ENCODE peak calls at places on chromosomes 12 and 14, in ten cellular contexts. One of them, this sample, is unnamed.

GRCh38 chr12:70831538-70831937 is 89.0 kb downstream of the PTPRR start:
- DNase-seq in upper lobe of right lung: no peak
- DNase-seq in ELR: peak; percentile 8
- DNase-seq in NCI-H774: no peak
- DNase-seq in lower leg skin: no peak
- DNase-seq in astrocyte of the hippocampus: peak; percentile 7
- DNase-seq in adipocyte: peak; percentile 9
- DNase-seq in frontal cortex: no peak
- DNase-seq in CD8-positive, alpha-beta memory T cell: no peak
- DNase-seq in Kasumi-1: no peak
- DNase-seq in this sample: no peak

GRCh38 chr12:106918746-106919145 is 37.0 kb upstream of the TMEM263 start:
- DNase-seq in CD8-positive, alpha-beta memory T cell: no peak
- DNase-seq in NCI-H774: peak; percentile 53
- DNase-seq in upper lobe of right lung: no peak
- DNase-seq in ELR: peak; percentile 36
- DNase-seq in astrocyte of the hippocampus: peak; percentile 55
- DNase-seq in frontal cortex: no peak
- DNase-seq in lower leg skin: no peak
- DNase-seq in adipocyte: peak; percentile 39
- DNase-seq in Kasumi-1: peak; percentile 47
- DNase-seq in this sample: no peak

GRCh38 chr12:76194724-76195123 is 110.2 kb upstream of the NAP1L1 start:
- DNase-seq in frontal cortex: no peak
- DNase-seq in Kasumi-1: no peak
- DNase-seq in CD8-positive, alpha-beta memory T cell: no peak
- DNase-seq in astrocyte of the hippocampus: no peak
- DNase-seq in upper lobe of right lung: no peak
- DNase-seq in ELR: no peak
- DNase-seq in adipocyte: no peak
- DNase-seq in lower leg skin: no peak
- DNase-seq in NCI-H774: no peak
- DNase-seq in this sample: no peak

GRCh38 chr12:56590237-56590830 is 39.8 kb downstream of the BAZ2A start:
- DNase-seq in upper lobe of right lung: no peak
- DNase-seq in NCI-H774: no peak
- DNase-seq in lower leg skin: no peak
- DNase-seq in frontal cortex: no peak
- DNase-seq in ELR: peak; percentile 53
- DNase-seq in adipocyte: peak; percentile 26
- DNase-seq in Kasumi-1: peak; percentile 43
- DNase-seq in CD8-positive, alpha-beta memory T cell: no peak
- DNase-seq in astrocyte of the hippocampus: peak; percentile 20
- DNase-seq in this sample: no peak

GRCh38 chr12:111886662-111887545 is 44.9 kb downstream of the MAPKAPK5 start:
- DNase-seq in astrocyte of the hippocampus: no peak
- DNase-seq in NCI-H774: no peak
- DNase-seq in adipocyte: no peak
- DNase-seq in CD8-positive, alpha-beta memory T cell: no peak
- DNase-seq in ELR: no peak
- DNase-seq in frontal cortex: no peak
- DNase-seq in Kasumi-1: no peak
- DNase-seq in upper lobe of right lung: no peak
- DNase-seq in lower leg skin: no peak
- DNase-seq in this sample: no peak

GRCh38 chr14:88597601-88598000 is 34.8 kb downstream of the ZC3H14 start:
- DNase-seq in NCI-H774: no peak
- DNase-seq in CD8-positive, alpha-beta memory T cell: no peak
- DNase-seq in adipocyte: no peak
- DNase-seq in astrocyte of the hippocampus: no peak
- DNase-seq in Kasumi-1: no peak
- DNase-seq in upper lobe of right lung: no peak
- DNase-seq in lower leg skin: no peak
- DNase-seq in ELR: no peak
- DNase-seq in frontal cortex: no peak
- DNase-seq in this sample: no peak

GRCh38 chr12:121184984-121185894 is 24.7 kb upstream of the P2RX4 start:
- DNase-seq in NCI-H774: no peak
- DNase-seq in astrocyte of the hippocampus: no peak
- DNase-seq in ELR: no peak
- DNase-seq in Kasumi-1: no peak
- DNase-seq in frontal cortex: no peak
- DNase-seq in lower leg skin: no peak
- DNase-seq in upper lobe of right lung: no peak
- DNase-seq in adipocyte: no peak
- DNase-seq in CD8-positive, alpha-beta memory T cell: no peak
- DNase-seq in this sample: no peak

GRCh38 chr14:38405851-38406630 is 150.1 kb upstream of the CLEC14A start:
- DNase-seq in astrocyte of the hippocampus: peak; percentile 8
- DNase-seq in frontal cortex: no peak
- DNase-seq in ELR: peak; percentile 77
- DNase-seq in upper lobe of right lung: no peak
- DNase-seq in CD8-positive, alpha-beta memory T cell: no peak
- DNase-seq in Kasumi-1: no peak
- DNase-seq in adipocyte: peak; percentile 56
- DNase-seq in NCI-H774: no peak
- DNase-seq in lower leg skin: no peak
- DNase-seq in this sample: no peak

GRCh38 chr12:52360663-52361271 is 6.5 kb downstream of the KRT85 start:
- DNase-seq in Kasumi-1: no peak
- DNase-seq in adipocyte: no peak
- DNase-seq in upper lobe of right lung: no peak
- DNase-seq in CD8-positive, alpha-beta memory T cell: no peak
- DNase-seq in frontal cortex: no peak
- DNase-seq in ELR: no peak
- DNase-seq in lower leg skin: peak; percentile 86
- DNase-seq in astrocyte of the hippocampus: no peak
- DNase-seq in NCI-H774: no peak
- DNase-seq in this sample: no peak

GRCh38 chr12:16012086-16012485 is 101.0 kb downstream of the DERA start:
- DNase-seq in Kasumi-1: no peak
- DNase-seq in NCI-H774: no peak
- DNase-seq in lower leg skin: no peak
- DNase-seq in upper lobe of right lung: no peak
- DNase-seq in ELR: no peak
- DNase-seq in astrocyte of the hippocampus: peak; percentile 75
- DNase-seq in CD8-positive, alpha-beta memory T cell: no peak
- DNase-seq in adipocyte: peak; percentile 84
- DNase-seq in frontal cortex: no peak
- DNase-seq in this sample: no peak

GRCh38 chr12:69544087-69544486 is 41.2 kb upstream of the CCT2 start:
- DNase-seq in lower leg skin: no peak
- DNase-seq in upper lobe of right lung: no peak
- DNase-seq in Kasumi-1: no peak
- DNase-seq in astrocyte of the hippocampus: no peak
- DNase-seq in frontal cortex: no peak
- DNase-seq in CD8-positive, alpha-beta memory T cell: no peak
- DNase-seq in NCI-H774: no peak
- DNase-seq in ELR: no peak
- DNase-seq in adipocyte: no peak
- DNase-seq in this sample: no peak

GRCh38 chr12:77442633-77443032 is 377.3 kb upstream of the E2F7 start:
- DNase-seq in lower leg skin: no peak
- DNase-seq in astrocyte of the hippocampus: no peak
- DNase-seq in CD8-positive, alpha-beta memory T cell: no peak
- DNase-seq in frontal cortex: no peak
- DNase-seq in Kasumi-1: no peak
- DNase-seq in upper lobe of right lung: no peak
- DNase-seq in adipocyte: no peak
- DNase-seq in ELR: no peak
- DNase-seq in NCI-H774: no peak
- DNase-seq in this sample: no peak

GRCh38 chr12:27554003-27554402 is 30.0 kb downstream of the PPFIBP1 start:
- DNase-seq in frontal cortex: no peak
- DNase-seq in CD8-positive, alpha-beta memory T cell: no peak
- DNase-seq in astrocyte of the hippocampus: no peak
- DNase-seq in Kasumi-1: no peak
- DNase-seq in NCI-H774: no peak
- DNase-seq in lower leg skin: no peak
- DNase-seq in upper lobe of right lung: no peak
- DNase-seq in adipocyte: no peak
- DNase-seq in ELR: no peak
- DNase-seq in this sample: no peak

GRCh38 chr12:57708296-57708695 is 14.4 kb downstream of the OS9 start:
- DNase-seq in CD8-positive, alpha-beta memory T cell: no peak
- DNase-seq in frontal cortex: no peak
- DNase-seq in ELR: no peak
- DNase-seq in Kasumi-1: no peak
- DNase-seq in NCI-H774: no peak
- DNase-seq in lower leg skin: no peak
- DNase-seq in upper lobe of right lung: no peak
- DNase-seq in adipocyte: no peak
- DNase-seq in astrocyte of the hippocampus: no peak
- DNase-seq in this sample: no peak

GRCh38 chr12:16019131-16019530 is 108.0 kb downstream of the DERA start:
- DNase-seq in astrocyte of the hippocampus: no peak
- DNase-seq in frontal cortex: no peak
- DNase-seq in NCI-H774: no peak
- DNase-seq in adipocyte: no peak
- DNase-seq in lower leg skin: no peak
- DNase-seq in CD8-positive, alpha-beta memory T cell: no peak
- DNase-seq in Kasumi-1: no peak
- DNase-seq in ELR: no peak
- DNase-seq in upper lobe of right lung: no peak
- DNase-seq in this sample: no peak

GRCh38 chr14:55094630-55095157 is 34.4 kb upstream of the LGALS3 start:
- DNase-seq in lower leg skin: no peak
- DNase-seq in NCI-H774: no peak
- DNase-seq in Kasumi-1: no peak
- DNase-seq in astrocyte of the hippocampus: peak; percentile 35
- DNase-seq in adipocyte: peak; percentile 62
- DNase-seq in CD8-positive, alpha-beta memory T cell: no peak
- DNase-seq in upper lobe of right lung: no peak
- DNase-seq in ELR: peak; percentile 88
- DNase-seq in frontal cortex: no peak
- DNase-seq in this sample: no peak

GRCh38 chr14:55411426-55412389 is at the start of gene ATG14:
- DNase-seq in Kasumi-1: peak; percentile 91
- DNase-seq in upper lobe of right lung: peak; percentile 90
- DNase-seq in lower leg skin: peak; percentile 97
- DNase-seq in NCI-H774: peak; percentile 55
- DNase-seq in adipocyte: peak; percentile 96
- DNase-seq in frontal cortex: peak; percentile 89
- DNase-seq in ELR: peak; percentile 91
- DNase-seq in astrocyte of the hippocampus: peak; percentile 93
- DNase-seq in CD8-positive, alpha-beta memory T cell: peak; percentile 65
- DNase-seq in this sample: peak; percentile 92

GRCh38 chr14:96661244-96661969 is 135.8 kb upstream of the VRK1 start:
- DNase-seq in NCI-H774: no peak
- DNase-seq in upper lobe of right lung: no peak
- DNase-seq in Kasumi-1: no peak
- DNase-seq in ELR: no peak
- DNase-seq in adipocyte: no peak
- DNase-seq in astrocyte of the hippocampus: no peak
- DNase-seq in frontal cortex: no peak
- DNase-seq in lower leg skin: no peak
- DNase-seq in CD8-positive, alpha-beta memory T cell: no peak
- DNase-seq in this sample: no peak

GRCh38 chr12:70351076-70351475 is 15.0 kb upstream of the KCNMB4 start:
- DNase-seq in NCI-H774: no peak
- DNase-seq in lower leg skin: no peak
- DNase-seq in upper lobe of right lung: no peak
- DNase-seq in frontal cortex: no peak
- DNase-seq in astrocyte of the hippocampus: no peak
- DNase-seq in CD8-positive, alpha-beta memory T cell: no peak
- DNase-seq in ELR: no peak
- DNase-seq in Kasumi-1: no peak
- DNase-seq in adipocyte: peak; percentile 4
- DNase-seq in this sample: no peak

GRCh38 chr14:55028066-55028465 is 1.0 kb downstream of the SOCS4 start:
- DNase-seq in upper lobe of right lung: no peak
- DNase-seq in ELR: peak; percentile 30
- DNase-seq in Kasumi-1: no peak
- DNase-seq in astrocyte of the hippocampus: peak; percentile 20
- DNase-seq in adipocyte: peak; percentile 43
- DNase-seq in lower leg skin: no peak
- DNase-seq in CD8-positive, alpha-beta memory T cell: no peak
- DNase-seq in frontal cortex: no peak
- DNase-seq in NCI-H774: no peak
- DNase-seq in this sample: no peak

GRCh38 chr14:50763386-50764007 is 67.5 kb downstream of the NIN start:
- DNase-seq in Kasumi-1: no peak
- DNase-seq in astrocyte of the hippocampus: peak; percentile 82
- DNase-seq in upper lobe of right lung: no peak
- DNase-seq in lower leg skin: no peak
- DNase-seq in ELR: peak; percentile 82
- DNase-seq in adipocyte: peak; percentile 84
- DNase-seq in NCI-H774: no peak
- DNase-seq in CD8-positive, alpha-beta memory T cell: no peak
- DNase-seq in frontal cortex: no peak
- DNase-seq in this sample: no peak

GRCh38 chr12:20695232-20695631 is at the start of gene SLCO1C1:
- DNase-seq in adipocyte: no peak
- DNase-seq in lower leg skin: no peak
- DNase-seq in NCI-H774: no peak
- DNase-seq in Kasumi-1: no peak
- DNase-seq in frontal cortex: no peak
- DNase-seq in upper lobe of right lung: no peak
- DNase-seq in CD8-positive, alpha-beta memory T cell: no peak
- DNase-seq in ELR: no peak
- DNase-seq in astrocyte of the hippocampus: peak; percentile 29
- DNase-seq in this sample: no peak

GRCh38 chr14:95163666-95164065 is 6.3 kb upstream of the DICER1 start:
- DNase-seq in NCI-H774: no peak
- DNase-seq in frontal cortex: no peak
- DNase-seq in Kasumi-1: no peak
- DNase-seq in CD8-positive, alpha-beta memory T cell: no peak
- DNase-seq in lower leg skin: no peak
- DNase-seq in ELR: no peak
- DNase-seq in upper lobe of right lung: no peak
- DNase-seq in astrocyte of the hippocampus: no peak
- DNase-seq in adipocyte: no peak
- DNase-seq in this sample: no peak

GRCh38 chr12:5720405-5721045 is 224.5 kb downstream of the ANO2 start:
- DNase-seq in lower leg skin: no peak
- DNase-seq in frontal cortex: no peak
- DNase-seq in CD8-positive, alpha-beta memory T cell: no peak
- DNase-seq in ELR: no peak
- DNase-seq in upper lobe of right lung: no peak
- DNase-seq in adipocyte: no peak
- DNase-seq in NCI-H774: no peak
- DNase-seq in astrocyte of the hippocampus: no peak
- DNase-seq in Kasumi-1: no peak
- DNase-seq in this sample: no peak

GRCh38 chr12:2311001-2311778 is 258.4 kb downstream of the CACNA1C start:
- DNase-seq in astrocyte of the hippocampus: peak; percentile 62
- DNase-seq in adipocyte: peak; percentile 86
- DNase-seq in NCI-H774: peak; percentile 27
- DNase-seq in Kasumi-1: no peak
- DNase-seq in lower leg skin: no peak
- DNase-seq in ELR: peak; percentile 26
- DNase-seq in upper lobe of right lung: no peak
- DNase-seq in CD8-positive, alpha-beta memory T cell: no peak
- DNase-seq in frontal cortex: no peak
- DNase-seq in this sample: no peak

GRCh38 chr14:77024171-77024627 is 4.3 kb downstream of the IRF2BPL start:
- DNase-seq in ELR: peak; percentile 33
- DNase-seq in Kasumi-1: no peak
- DNase-seq in CD8-positive, alpha-beta memory T cell: no peak
- DNase-seq in upper lobe of right lung: no peak
- DNase-seq in frontal cortex: no peak
- DNase-seq in lower leg skin: no peak
- DNase-seq in astrocyte of the hippocampus: peak; percentile 73
- DNase-seq in adipocyte: peak; percentile 59
- DNase-seq in NCI-H774: no peak
- DNase-seq in this sample: no peak

GRCh38 chr12:52436000-52436827 is 2.0 kb upstream of the KRT75 start:
- DNase-seq in adipocyte: no peak
- DNase-seq in NCI-H774: no peak
- DNase-seq in lower leg skin: peak; percentile 62
- DNase-seq in frontal cortex: no peak
- DNase-seq in ELR: no peak
- DNase-seq in CD8-positive, alpha-beta memory T cell: no peak
- DNase-seq in upper lobe of right lung: no peak
- DNase-seq in astrocyte of the hippocampus: peak; percentile 90
- DNase-seq in Kasumi-1: no peak
- DNase-seq in this sample: no peak

GRCh38 chr14:68757618-68758081 is 35.2 kb downstream of the ZFP36L1 start:
- DNase-seq in Kasumi-1: peak; percentile 97
- DNase-seq in lower leg skin: no peak
- DNase-seq in astrocyte of the hippocampus: no peak
- DNase-seq in ELR: no peak
- DNase-seq in NCI-H774: no peak
- DNase-seq in upper lobe of right lung: no peak
- DNase-seq in adipocyte: no peak
- DNase-seq in CD8-positive, alpha-beta memory T cell: no peak
- DNase-seq in frontal cortex: no peak
- DNase-seq in this sample: peak; percentile 80